ENCODE peak calls at places on chromosome 14, in five cellular contexts. X is astrocyte, D is endothelial cell, H is thoracic aorta, Z is type B pancreatic cell. S is an unnamed sample.

GRCh38 chr14:64474698-64475097 is 9.4 kb downstream of the AKAP5 start:
- DNase-seq in Z (no peak), D (no peak), X (no peak), H (no peak), S (no peak)

GRCh38 chr14:89531661-89532335 is 114.8 kb upstream of the FOXN3 start:
- DNase-seq in D (no peak), Z (no peak), X (no peak), H (no peak), S (no peak)

GRCh38 chr14:87522575-87522974 is 470.4 kb downstream of the GALC start:
- DNase-seq in Z (no peak), D (no peak), H (no peak), X (no peak), S (no peak)

GRCh38 chr14:42909659-42910058 is 1303.0 kb downstream of the LRFN5 start:
- DNase-seq in H (no peak), Z (no peak), X (no peak), D (no peak), S (no peak)

GRCh38 chr14:92470215-92470614 is 43.4 kb upstream of the RIN3 start:
- DNase-seq in X (peak), D (no peak), H (no peak), Z (peak), S (peak)

GRCh38 chr14:40204441-40205175 is 772.4 kb upstream of the FBXO33 start:
- DNase-seq in X (no peak), D (no peak), Z (no peak), H (no peak), S (no peak)

GRCh38 chr14:88746042-88746441 is 46.7 kb downstream of the EML5 start:
- DNase-seq in H (no peak), Z (no peak), D (no peak), X (peak), S (no peak)

GRCh38 chr14:68633131-68633991 is 159.5 kb downstream of the ZFP36L1 start:
- DNase-seq in X (no peak), D (no peak), H (no peak), Z (peak), S (no peak)

GRCh38 chr14:60647081-60647836 is 2.0 kb downstream of the SIX1 start:
- DNase-seq in D (peak), Z (no peak), H (no peak), X (no peak), S (peak)

GRCh38 chr14:55697358-55697985 is 117.5 kb downstream of the KTN1 start:
- DNase-seq in Z (no peak), H (no peak), D (no peak), X (peak), S (no peak)

GRCh38 chr14:40197344-40197743 is 765.1 kb upstream of the FBXO33 start:
- DNase-seq in H (no peak), Z (no peak), D (no peak), X (peak), S (no peak)

GRCh38 chr14:74302634-74303569 is at the start of gene ABCD4:
- DNase-seq in X (peak), Z (peak), H (peak), D (peak), S (peak)

GRCh38 chr14:74299061-74299545 is 3.6 kb downstream of the ABCD4 start:
- DNase-seq in D (peak), H (no peak), X (peak), Z (no peak), S (no peak)

GRCh38 chr14:74301594-74302159 is 1.1 kb downstream of the ABCD4 start:
- DNase-seq in Z (no peak), H (no peak), X (no peak), D (no peak), S (no peak)

GRCh38 chr14:74302160-74302628 is 540 bp downstream of the ABCD4 start:
- DNase-seq in X (peak), H (no peak), Z (no peak), D (no peak), S (peak)
- TF ChIP-seq CTCF in X (peak), H (peak), Z (peak), D (peak), S (peak)

GRCh38 chr14:99605299-99605961 is 1.4 kb upstream of the CCDC85C start:
- DNase-seq in Z (no peak), D (peak), H (no peak), X (peak), S (peak)

GRCh38 chr14:99602788-99603415 is 1.1 kb downstream of the CCDC85C start:
- DNase-seq in H (no peak), X (no peak), Z (no peak), D (peak), S (no peak)

GRCh38 chr14:99604766-99605298 is 825 bp upstream of the CCDC85C start:
- DNase-seq in D (peak), H (no peak), Z (peak), X (peak), S (no peak)

GRCh38 chr14:99603471-99603933 is 505 bp downstream of the CCDC85C start:
- DNase-seq in Z (no peak), H (no peak), X (peak), D (peak), S (peak)

DNA sequence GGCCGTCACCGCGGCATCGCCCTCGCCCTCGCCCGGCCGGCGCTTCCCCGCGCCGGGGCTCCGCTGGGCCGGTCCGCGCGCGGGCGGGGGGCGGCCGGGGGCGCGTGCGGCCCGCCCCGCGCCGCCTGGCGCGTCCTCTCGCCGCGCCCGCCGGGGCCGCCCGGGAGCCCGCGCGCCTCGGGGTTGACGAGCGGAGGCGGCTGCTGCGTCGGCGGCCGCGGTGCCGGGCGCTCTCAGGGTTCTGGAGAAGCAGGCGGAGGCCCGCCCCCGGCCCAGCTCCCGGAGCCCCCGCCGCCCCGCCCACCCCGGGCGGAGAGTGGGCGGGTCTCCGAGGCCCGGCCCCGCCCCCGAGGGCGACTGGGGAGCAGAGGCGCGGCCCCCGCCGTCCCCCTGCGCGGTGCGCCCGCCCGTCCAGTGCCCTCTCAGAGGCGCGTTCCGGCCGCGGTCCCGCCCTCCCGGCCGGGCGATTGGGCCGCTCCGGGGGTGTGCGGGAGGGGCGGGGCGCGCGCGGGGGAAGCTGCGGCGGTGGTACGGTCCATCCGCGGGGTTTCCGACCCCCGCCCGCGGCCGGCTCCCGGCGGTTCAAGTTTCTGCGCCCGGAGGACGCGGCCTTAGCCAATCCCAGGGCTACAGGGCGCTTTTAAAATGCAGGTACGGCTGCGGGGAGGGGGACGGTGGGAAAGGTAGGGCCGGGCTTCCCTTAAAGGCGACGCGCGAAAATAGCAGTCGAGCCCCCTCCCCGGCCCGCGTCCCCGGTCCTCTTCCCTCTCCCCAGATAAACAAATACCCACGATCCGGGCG is at the start of gene CCDC85C:
- DNase-seq in Z (peak), H (peak), X (peak), D (peak), S (peak)
- TF ChIP-seq CTCF in Z (no peak), H (no peak), X (no peak), D (no peak), S (no peak)

GRCh38 chr14:80586116-80586515 is 355.4 kb downstream of the CEP128 start:
- DNase-seq in D (no peak), X (no peak), H (no peak), Z (no peak), S (no peak)

GRCh38 chr14:80584638-80585505 is 356.7 kb downstream of the CEP128 start:
- DNase-seq in D (no peak), Z (no peak), H (no peak), X (peak), S (no peak)

GRCh38 chr14:80585506-80585835 is 356.1 kb downstream of the CEP128 start:
- DNase-seq in X (no peak), D (no peak), Z (no peak), H (no peak), S (no peak)

DNA sequence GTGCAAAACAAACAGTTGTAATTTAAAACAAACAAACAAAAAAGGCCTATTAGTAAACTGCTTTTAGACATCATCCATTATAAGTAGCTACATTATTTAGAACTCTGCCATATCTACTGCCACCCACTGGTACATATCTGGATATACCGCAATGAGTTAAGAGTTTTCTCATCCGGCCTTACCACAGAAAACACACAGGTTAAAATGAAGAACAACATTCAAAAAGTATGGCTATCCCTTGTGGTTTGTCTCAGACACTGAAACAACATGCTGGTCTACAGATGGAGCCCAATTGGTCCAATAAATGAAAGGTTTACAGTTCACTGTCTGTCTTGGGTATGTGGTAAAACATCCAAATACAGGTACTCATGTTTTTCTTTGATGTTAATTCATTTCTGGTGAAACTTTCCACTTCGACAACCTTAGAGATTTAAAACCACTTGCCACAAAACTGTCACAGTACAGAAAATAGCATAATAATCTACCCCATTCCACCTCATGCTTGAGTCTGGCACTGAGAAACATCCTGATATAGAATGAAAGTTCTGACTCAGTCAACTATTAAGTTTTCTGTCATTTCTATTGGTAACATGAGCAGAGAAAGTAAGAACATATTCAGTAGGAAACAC is 354.3 kb downstream of the CEP128 start:
- DNase-seq in X (peak), Z (no peak), H (no peak), D (no peak), S (peak)
- TF ChIP-seq CTCF in X (peak), Z (peak), H (no peak), D (peak), S (peak)

GRCh38 chr14:73746540-73747385 is 32.6 kb upstream of the PNMA1 start:
- DNase-seq in X (no peak), Z (no peak), D (no peak), H (no peak), S (no peak)
- TF ChIP-seq CTCF in X (no peak), Z (peak), D (no peak), H (no peak), S (peak)

GRCh38 chr14:35959835-35960234 is 133.7 kb downstream of the BRMS1L start:
- DNase-seq in D (no peak), X (no peak), Z (no peak), H (no peak), S (no peak)
- TF ChIP-seq CTCF in D (no peak), X (no peak), Z (no peak), H (no peak), S (peak)